ENCODE peak calls at places on chromosome 2, in seven cellular contexts. N is cardiac muscle cell; V is transverse colon; H is glutamatergic neuron; A is activated CD8-positive, alpha-beta T cell treated with anti-CD3 and anti-CD28 coated beads for 36 hours; G is thoracic aorta; R is GM23338. I is an unnamed sample.

GRCh38 chr2:75609937-75610508 is 36.6 kb upstream of the MRPL19 start:
- DNase-seq in N (no peak), V (no peak), H (no peak), A (no peak), G (no peak), R (no peak), I (no peak)

GRCh38 chr2:28632791-28633190 is 118.8 kb upstream of the PPP1CB start:
- DNase-seq in N (no peak), V (peak), H (no peak), A (no peak), G (no peak), R (no peak), I (no peak)

GRCh38 chr2:85457877-85458316 is 39.4 kb downstream of the SH2D6 start:
- DNase-seq in N (no peak), V (peak), H (no peak), A (no peak), G (no peak), R (no peak), I (no peak)

GRCh38 chr2:201470821-201471731 is 19.5 kb downstream of the STRADB start:
- DNase-seq in N (peak), V (no peak), H (peak), A (no peak), G (no peak), R (peak), I (no peak)

GRCh38 chr2:44005831-44006230 is 10.0 kb upstream of the LRPPRC start:
- DNase-seq in N (no peak), V (no peak), H (no peak), A (no peak), G (no peak), R (no peak), I (no peak)

GRCh38 chr2:58063641-58064040 is 17.0 kb downstream of the VRK2 start:
- DNase-seq in N (no peak), V (no peak), H (no peak), A (no peak), G (no peak), R (no peak), I (no peak)

GRCh38 chr2:62297642-62298010 is 101.7 kb downstream of the B3GNT2 start:
- DNase-seq in N (peak), V (no peak), H (no peak), A (no peak), G (no peak), R (peak), I (no peak)

GRCh38 chr2:192098814-192099491 is 95.8 kb downstream of the TMEFF2 start:
- DNase-seq in N (no peak), V (no peak), H (no peak), A (no peak), G (no peak), R (no peak), I (no peak)

DNA sequence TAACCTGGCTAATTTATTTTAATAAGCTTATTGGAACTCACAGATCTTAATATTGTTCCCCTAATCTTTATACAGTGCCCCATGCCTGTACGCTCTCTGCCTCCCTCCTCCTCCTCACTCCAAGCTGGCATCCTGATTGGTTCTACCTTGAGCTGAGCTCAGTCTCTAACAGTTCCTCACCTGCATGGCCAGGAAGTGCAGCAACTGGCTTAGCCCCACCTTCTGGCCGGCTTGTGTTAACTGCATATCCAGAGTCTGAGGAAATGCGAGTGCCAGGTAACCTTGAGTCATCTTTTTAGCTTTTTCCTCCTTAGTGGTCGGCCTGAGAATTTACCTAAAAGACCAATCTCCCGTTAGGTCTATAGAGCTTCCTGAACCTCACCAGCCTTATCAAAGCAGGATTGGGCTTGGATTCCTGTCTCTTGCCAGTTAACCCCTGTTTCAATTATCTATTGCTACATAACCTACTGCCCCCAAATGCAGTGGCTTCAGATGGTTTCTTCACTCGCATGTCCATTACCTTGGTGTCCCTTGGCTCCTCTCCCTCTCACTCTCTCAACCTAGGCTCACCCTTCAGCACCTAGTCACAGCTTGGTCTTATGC is 89.5 kb upstream of the STK39 start:
- DNase-seq in N (peak), V (peak), H (no peak), A (peak), G (no peak), R (peak), I (peak)
- TF ChIP-seq CTCF in N (peak), V (peak), H (no peak), A (peak), G (no peak), R (peak), I (peak)

GRCh38 chr2:153543639-153544071 is 65.1 kb upstream of the RPRM start:
- DNase-seq in N (peak), V (no peak), H (no peak), A (peak), G (no peak), R (peak), I (no peak)
- TF ChIP-seq CTCF in N (no peak), V (no peak), H (no peak), A (no peak), G (no peak), R (no peak), I (no peak)

DNA sequence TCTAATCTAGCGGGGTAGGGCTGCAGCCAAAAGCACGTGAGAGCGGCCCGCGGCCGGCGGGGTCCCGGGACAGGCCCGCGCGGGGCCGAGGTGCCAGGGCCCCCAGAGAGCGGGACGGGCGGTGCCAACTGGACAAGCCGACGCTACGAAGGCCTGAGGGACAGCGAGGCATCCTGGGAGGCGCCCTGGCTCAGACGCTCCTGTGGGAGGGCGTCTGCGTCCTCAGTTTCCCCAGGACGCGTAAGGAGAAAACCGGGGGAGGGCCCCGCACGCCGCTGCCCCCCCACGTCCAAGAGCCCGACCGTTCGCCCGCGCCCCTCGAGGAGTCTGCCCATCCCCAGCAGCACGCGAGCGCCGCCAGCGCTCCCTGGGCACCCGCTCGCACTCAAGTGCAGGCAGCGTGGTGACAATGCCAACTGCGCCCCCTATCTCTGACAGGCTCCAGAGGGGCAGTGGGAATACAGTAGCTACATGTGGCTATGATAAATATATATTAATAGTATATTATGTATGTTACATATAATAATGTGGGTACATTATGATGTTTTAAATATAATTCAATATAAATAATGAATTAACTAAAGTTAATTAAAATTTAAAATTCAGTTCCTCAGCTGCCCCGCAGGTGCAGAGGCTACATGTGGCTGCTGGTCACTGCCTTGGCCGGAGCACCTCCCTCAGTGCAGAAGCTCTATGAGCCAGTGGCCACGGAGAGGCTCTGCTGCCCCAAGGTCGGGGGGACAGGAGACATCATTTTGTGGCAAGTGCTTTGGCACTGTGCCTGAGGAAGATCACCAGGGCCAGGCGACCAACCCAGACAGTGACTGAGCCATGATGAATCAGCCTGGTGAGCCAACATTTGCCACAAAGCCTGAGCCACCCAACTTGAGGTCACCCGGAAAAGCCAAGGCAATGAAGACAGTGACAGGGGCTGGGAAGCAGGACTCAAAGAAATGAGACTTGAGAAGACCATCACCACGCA is 5.5 kb upstream of the SFT2D3 start:
- DNase-seq in N (peak), V (peak), H (peak), A (peak), G (no peak), R (peak), I (peak)
- TF ChIP-seq CTCF in N (peak), V (peak), H (no peak), A (peak), G (peak), R (peak), I (peak)

GRCh38 chr2:213934560-213934959 is 476.3 kb upstream of the VWC2L start:
- DNase-seq in N (no peak), V (no peak), H (no peak), A (peak), G (no peak), R (peak), I (peak)
- TF ChIP-seq CTCF in N (peak), V (peak), H (peak), A (peak), G (peak), R (peak), I (peak)

DNA sequence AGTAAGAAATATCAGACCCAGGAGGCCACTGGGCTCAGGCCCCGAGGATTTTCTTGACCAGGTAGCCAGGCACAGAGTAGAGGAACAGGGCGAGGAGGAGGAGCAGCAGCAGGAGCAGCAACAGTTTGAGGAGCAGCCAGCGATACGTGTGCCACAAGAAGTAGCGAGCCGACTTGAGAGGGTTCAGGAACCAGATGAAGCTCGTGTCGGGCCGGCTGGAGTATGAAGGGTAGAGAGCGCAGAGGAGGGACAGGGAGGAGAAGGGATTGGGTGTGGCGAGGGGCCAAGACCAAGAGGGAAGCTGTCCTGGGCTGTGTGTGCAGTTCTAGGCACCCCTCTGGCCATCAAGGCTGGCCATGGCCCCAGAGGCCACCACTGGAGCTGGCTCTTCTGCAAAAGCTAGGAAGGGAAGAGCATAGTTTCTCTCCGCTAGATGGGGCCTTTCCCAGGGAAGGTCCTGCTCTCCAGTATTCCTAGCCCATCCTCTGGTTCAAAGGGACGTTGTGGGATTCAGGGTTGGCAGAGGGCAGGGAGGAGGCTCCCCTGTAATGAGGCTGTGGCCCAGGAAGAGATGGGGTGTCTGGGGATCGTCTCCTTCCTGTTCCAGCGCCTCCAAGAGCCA is 17.8 kb downstream of the OTOF start:
- DNase-seq in N (no peak), V (no peak), H (no peak), A (no peak), G (no peak), R (peak), I (no peak)
- TF ChIP-seq CTCF in N (peak), V (no peak), H (no peak), A (no peak), G (no peak), R (peak), I (no peak)